ENCODE peak calls at places on chromosome 12, in six cellular contexts. Z, X, L, K, C and V are unnamed samples.

GRCh38 chr12:91813701-91814100 is 331.9 kb downstream of the BTG1 start:
- DNase-seq in Z (no peak), X (no peak), L (peak; percentile 40), K (no peak), C (no peak), V (no peak)

GRCh38 chr12:53803194-53803593 is 51.4 kb upstream of the CISTR start:
- DNase-seq in Z (no peak), X (no peak), L (no peak), K (no peak), C (no peak), V (no peak)

GRCh38 chr12:46678441-46678840 is 147.4 kb downstream of the SLC38A4 start:
- DNase-seq in Z (no peak), X (no peak), L (peak; percentile 15), K (no peak), C (no peak), V (no peak)

GRCh38 chr12:10554228-10554970 is 48.7 kb downstream of the EIF2S3B start:
- DNase-seq in Z (no peak), X (no peak), L (no peak), K (no peak), C (no peak), V (no peak)

GRCh38 chr12:124018526-124018925 is 45.5 kb downstream of the ZNF664 start:
- DNase-seq in Z (no peak), X (no peak), L (no peak), K (no peak), C (no peak), V (no peak)

GRCh38 chr12:89454080-89454848 is 70.3 kb downstream of the GALNT4 start:
- DNase-seq in Z (peak; percentile 34), X (no peak), L (no peak), K (peak; percentile 15), C (no peak), V (no peak)

GRCh38 chr12:29591140-29592020 is 93.9 kb upstream of the OVCH1 start:
- DNase-seq in Z (peak; percentile 78), X (no peak), L (peak; percentile 24), K (peak; percentile 62), C (no peak), V (no peak)

GRCh38 chr12:3453947-3454675 is 36.9 kb upstream of the PRMT8 start:
- DNase-seq in Z (peak; percentile 60), X (no peak), L (peak; percentile 46), K (peak; percentile 25), C (peak; percentile 77), V (no peak)

GRCh38 chr12:131132118-131132892 is 178.6 kb downstream of the ADGRD1 start:
- DNase-seq in Z (peak; percentile 93), X (peak; percentile 89), L (peak; percentile 1), K (peak; percentile 91), C (no peak), V (no peak)

GRCh38 chr12:121917950-121918678 is at the start of gene CFAP251:
- DNase-seq in Z (peak; percentile 98), X (peak; percentile 34), L (peak; percentile 58), K (peak; percentile 94), C (peak; percentile 53), V (peak; percentile 45)

GRCh38 chr12:19482551-19483109 is 43.3 kb downstream of the AEBP2 start:
- DNase-seq in Z (peak; percentile 79), X (peak; percentile 20), L (no peak), K (peak; percentile 6), C (no peak), V (no peak)

GRCh38 chr12:14952295-14952995 is 9.0 kb downstream of the ARHGDIB start:
- DNase-seq in Z (no peak), X (no peak), L (peak; percentile 98), K (no peak), C (peak; percentile 96), V (no peak)

GRCh38 chr12:108804361-108804949 is 52.9 kb downstream of the SSH1 start:
- DNase-seq in Z (no peak), X (peak; percentile 51), L (peak; percentile 95), K (peak; percentile 46), C (peak; percentile 92), V (no peak)

GRCh38 chr12:54991161-54991991 is 6.8 kb upstream of the TESPA1 start:
- DNase-seq in Z (no peak), X (no peak), L (no peak), K (no peak), C (no peak), V (no peak)

GRCh38 chr12:131250028-131250950 is 296.6 kb downstream of the ADGRD1 start:
- DNase-seq in Z (no peak), X (no peak), L (no peak), K (no peak), C (no peak), V (no peak)

GRCh38 chr12:109586385-109587296 is 13.0 kb downstream of the MVK start:
- DNase-seq in Z (no peak), X (no peak), L (no peak), K (peak; percentile 50), C (no peak), V (no peak)

GRCh38 chr12:124675881-124676688 is 108.7 kb upstream of the NCOR2 start:
- DNase-seq in Z (no peak), X (no peak), L (peak; percentile 71), K (no peak), C (peak; percentile 69), V (no peak)

DNA sequence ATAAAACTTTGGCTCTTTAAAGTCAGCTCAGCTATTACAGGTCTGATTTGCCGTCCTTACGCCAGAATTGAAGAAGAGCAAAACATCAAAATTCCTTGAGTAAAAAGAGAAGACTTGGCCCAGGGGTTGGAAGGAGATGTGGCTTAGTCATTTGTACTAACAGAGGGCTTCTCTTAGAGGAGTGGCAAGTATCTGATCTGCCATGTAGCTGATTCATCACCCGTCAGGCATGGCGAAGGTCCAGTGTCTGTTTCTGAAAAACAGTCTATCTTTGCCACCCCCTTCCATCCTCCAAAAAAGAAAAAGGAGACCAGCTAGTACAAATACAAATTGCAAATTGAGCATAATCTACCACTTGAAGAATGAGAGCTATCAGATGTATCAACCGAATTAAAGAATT is 91.9 kb downstream of the RAD52 start:
- DNase-seq in Z (no peak), X (no peak), L (peak; percentile 82), K (no peak), C (peak; percentile 76), V (no peak)
- H3K9ac ChIP-seq in Z (no peak overlapping the region), X (no peak overlapping the region), L (no peak overlapping the region), K (no peak overlapping the region), C (no peak overlapping the region), V (no peak overlapping the region)

DNA sequence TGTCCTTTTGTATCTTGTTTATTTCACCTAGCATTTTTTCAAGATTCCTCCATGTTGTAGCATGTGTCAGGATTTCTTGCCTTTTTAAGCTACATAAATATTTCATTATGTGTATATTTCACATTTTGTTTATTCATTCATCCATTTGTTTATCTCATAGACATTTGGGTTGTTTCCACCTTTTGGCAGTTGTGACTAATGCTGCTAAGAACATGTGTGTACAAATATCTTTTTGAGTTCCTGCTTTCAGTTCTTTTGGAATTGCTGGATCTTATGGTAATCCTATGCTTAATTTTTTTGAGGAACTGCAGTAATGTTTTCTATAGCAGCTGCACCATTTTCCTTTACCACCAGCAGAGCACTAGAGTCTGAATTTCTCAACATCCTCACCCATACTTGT is 62.4 kb downstream of the SCN8A start:
- DNase-seq in Z (no peak), X (no peak), L (peak; percentile 31), K (no peak), C (no peak), V (no peak)
- H3K27ac ChIP-seq in Z (no peak overlapping the region), X (no peak overlapping the region), L (no peak overlapping the region), K (no peak overlapping the region), C (no peak overlapping the region), V (no peak overlapping the region)

GRCh38 chr12:2453807-2454177 is 341.0 kb upstream of the FKBP4 start:
- DNase-seq in Z (no peak), X (no peak), L (no peak), K (no peak), C (no peak), V (no peak)
- H3K9ac ChIP-seq in Z (no peak overlapping the region), X (no peak overlapping the region), L (no peak overlapping the region), K (no peak overlapping the region), C (no peak overlapping the region), V (no peak overlapping the region)

GRCh38 chr12:13950502-13950901 is 30.9 kb downstream of the GRIN2B start:
- DNase-seq in Z (no peak), X (no peak), L (no peak), K (peak; percentile 53), C (no peak), V (no peak)

GRCh38 chr12:13945641-13946040 is 35.8 kb downstream of the GRIN2B start:
- DNase-seq in Z (no peak), X (no peak), L (no peak), K (no peak), C (no peak), V (no peak)

GRCh38 chr12:13945236-13945635 is 36.2 kb downstream of the GRIN2B start:
- DNase-seq in Z (no peak), X (no peak), L (no peak), K (no peak), C (no peak), V (no peak)

GRCh38 chr12:13947237-13947945 is 34.0 kb downstream of the GRIN2B start:
- DNase-seq in Z (no peak), X (no peak), L (no peak), K (no peak), C (no peak), V (no peak)

DNA sequence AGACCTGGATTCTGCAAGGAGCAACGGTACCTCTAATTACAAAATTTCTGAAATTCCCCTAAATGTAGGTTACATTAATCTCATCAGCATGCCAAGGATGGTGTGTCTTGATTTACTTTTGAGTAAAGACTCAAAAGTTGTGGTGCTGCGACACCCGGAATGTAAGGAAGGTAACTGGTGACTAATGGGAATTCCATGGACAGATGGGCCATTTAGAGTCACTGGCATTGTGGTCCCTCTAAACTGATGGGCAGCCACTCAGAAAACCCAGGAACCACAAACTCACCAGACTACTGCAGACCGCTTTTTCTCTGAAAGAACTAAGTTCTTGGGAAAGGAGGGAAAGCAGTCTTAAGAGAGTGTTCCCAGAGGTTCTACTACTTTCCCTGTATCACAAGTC is 32.8 kb downstream of the GRIN2B start:
- DNase-seq in Z (no peak), X (no peak), L (no peak), K (no peak), C (no peak), V (no peak)
- H3K27ac ChIP-seq in Z (no peak overlapping the region), X (no peak overlapping the region), L (no peak overlapping the region), K (no peak overlapping the region), C (no peak overlapping the region), V (no peak overlapping the region)

GRCh38 chr12:104998423-104999346 is 12.6 kb downstream of the NOPCHAP1 start:
- DNase-seq in Z (no peak), X (no peak), L (no peak), K (no peak), C (no peak), V (no peak)
- H3K9ac ChIP-seq in Z (no peak overlapping the region), X (no peak overlapping the region), L (no peak overlapping the region), K (no peak overlapping the region), C (no peak overlapping the region), V (no peak overlapping the region)

GRCh38 chr12:39618701-39619100 is 902 bp downstream of the ABCD2 start:
- DNase-seq in Z (no peak), X (no peak), L (no peak), K (no peak), C (no peak), V (no peak)
- H3K27ac ChIP-seq in Z (no peak overlapping the region), X (no peak overlapping the region), L (no peak overlapping the region), K (no peak overlapping the region), C (no peak overlapping the region), V (no peak overlapping the region)